ENCODE peak calls at places on chromosomes 6 and 20, in nine cellular contexts. V, Q, R, G, Z, H, K, D and P are unnamed samples.

GRCh38 chr6:148502773-148503135 is 160.1 kb downstream of the SASH1 start:
- DNase-seq in V (no peak), Q (no peak), R (no peak), G (no peak), Z (no peak), H (no peak), K (no peak), D (no peak), P (no peak)

GRCh38 chr6:89357390-89357789 is 4.9 kb upstream of the UBE2J1 start:
- DNase-seq in V (no peak), Q (no peak), R (no peak), G (no peak), Z (no peak), H (no peak), K (no peak), D (no peak), P (no peak)

GRCh38 chr6:169211881-169212280 is 41.8 kb downstream of the THBS2 start:
- DNase-seq in V (no peak), Q (peak; percentile 7), R (no peak), G (no peak), Z (no peak), H (no peak), K (no peak), D (no peak), P (no peak)

GRCh38 chr20:32432277-32432676 is 74.1 kb downstream of the ASXL1 start:
- DNase-seq in V (no peak), Q (no peak), R (no peak), G (no peak), Z (no peak), H (no peak), K (no peak), D (no peak), P (no peak)

GRCh38 chr6:100504786-100505737 is 40.3 kb upstream of the SIM1 start:
- DNase-seq in V (peak; percentile 66), Q (no peak), R (peak; percentile 27), G (no peak), Z (no peak), H (no peak), K (peak; percentile 89), D (peak; percentile 73), P (no peak)

GRCh38 chr6:6747371-6747770 is 158.9 kb downstream of the LY86 start:
- DNase-seq in V (no peak), Q (no peak), R (no peak), G (no peak), Z (no peak), H (no peak), K (no peak), D (no peak), P (no peak)

GRCh38 chr20:34987288-34988175 is 31.9 kb downstream of the MYH7B start:
- DNase-seq in V (no peak), Q (no peak), R (peak; percentile 27), G (no peak), Z (no peak), H (no peak), K (no peak), D (peak; percentile 17), P (no peak)

GRCh38 chr6:12174878-12175277 is 115.3 kb upstream of the EDN1 start:
- DNase-seq in V (no peak), Q (no peak), R (no peak), G (no peak), Z (no peak), H (no peak), K (no peak), D (peak; percentile 45), P (no peak)

GRCh38 chr6:122969999-122970398 is 26.0 kb upstream of the CLVS2 start:
- DNase-seq in V (no peak), Q (no peak), R (no peak), G (no peak), Z (no peak), H (no peak), K (no peak), D (no peak), P (no peak)

GRCh38 chr20:34222208-34222607 is 19.0 kb upstream of the ASIP start:
- DNase-seq in V (peak; percentile 93), Q (no peak), R (no peak), G (no peak), Z (peak; percentile 25), H (no peak), K (peak; percentile 93), D (peak; percentile 96), P (no peak)

GRCh38 chr6:12291785-12292604 is 1.8 kb downstream of the EDN1 start:
- DNase-seq in V (no peak), Q (peak; percentile 52), R (no peak), G (peak; percentile 58), Z (no peak), H (no peak), K (no peak), D (no peak), P (no peak)

GRCh38 chr6:74356385-74356784 is 660.4 kb downstream of the CD109 start:
- DNase-seq in V (no peak), Q (no peak), R (no peak), G (no peak), Z (no peak), H (no peak), K (peak; percentile 17), D (no peak), P (no peak)

GRCh38 chr6:161189891-161190290 is 84.0 kb downstream of the AGPAT4 start:
- DNase-seq in V (no peak), Q (no peak), R (no peak), G (no peak), Z (no peak), H (no peak), K (no peak), D (no peak), P (no peak)

DNA sequence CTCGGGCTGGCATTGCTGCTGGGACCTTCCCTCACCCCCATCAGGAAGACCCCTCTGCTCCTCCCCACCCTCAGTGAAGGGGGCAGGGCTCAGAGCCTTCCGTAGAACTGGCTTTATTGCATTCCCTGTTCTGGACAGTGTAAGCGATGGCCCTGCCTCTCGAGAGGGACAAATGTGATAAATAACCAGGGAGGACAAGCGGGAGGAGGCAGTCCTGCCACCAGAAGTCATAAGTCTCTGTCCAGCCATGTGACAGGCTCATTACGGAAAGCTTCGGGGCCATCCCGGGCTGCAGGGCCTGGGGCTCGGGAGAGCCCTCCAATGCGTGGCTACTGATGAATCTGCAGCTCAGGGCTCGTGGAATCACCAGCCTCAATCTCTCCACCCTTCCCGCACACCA is 58.5 kb upstream of the MDGA1 start:
- DNase-seq in V (no peak), Q (no peak), R (no peak), G (no peak), Z (no peak), H (no peak), K (no peak), D (no peak), P (no peak)
- H3K27me3 ChIP-seq in V (peaks cover 10% of the 10 kb centered on the region), Q (no peaks in the 10 kb centered on the region), R (no peaks in the 10 kb centered on the region), G (peaks cover 6% of the 10 kb centered on the region), Z (no peaks in the 10 kb centered on the region), H (peaks cover 23% of the 10 kb centered on the region), K (no peaks in the 10 kb centered on the region), D (peaks cover 13% of the 10 kb centered on the region), P (peaks cover 4% of the 10 kb centered on the region)

DNA sequence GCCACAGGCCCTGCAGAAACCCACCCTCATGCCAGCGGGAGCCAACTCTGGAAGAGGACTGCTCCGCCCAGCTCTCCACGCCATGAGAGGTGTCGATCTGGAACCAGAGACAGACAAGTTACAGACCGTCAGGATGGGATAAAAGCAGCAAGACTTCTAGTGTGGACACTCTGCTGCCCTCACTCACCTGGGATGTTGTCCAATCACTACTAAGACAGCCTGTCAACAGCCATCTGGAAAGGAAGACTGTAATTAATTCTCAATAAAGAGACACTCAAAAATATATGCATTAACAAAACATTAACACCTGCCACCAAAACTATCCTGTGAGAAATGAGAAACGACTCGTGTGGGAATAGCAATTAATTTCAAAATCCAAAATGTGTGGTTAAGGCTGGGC is 28.3 kb downstream of the SLC2A4RG start:
- DNase-seq in V (no peak), Q (no peak), R (no peak), G (no peak), Z (no peak), H (no peak), K (no peak), D (no peak), P (no peak)
- H3K27me3 ChIP-seq in V (no peaks in the 10 kb centered on the region), Q (no peaks in the 10 kb centered on the region), R (no peaks in the 10 kb centered on the region), G (no peaks in the 10 kb centered on the region), Z (no peaks in the 10 kb centered on the region), H (no peaks in the 10 kb centered on the region), K (no peaks in the 10 kb centered on the region), D (no peaks in the 10 kb centered on the region), P (no peaks in the 10 kb centered on the region)

GRCh38 chr20:59547596-59547995 is 56.7 kb upstream of the PHACTR3 start:
- DNase-seq in V (no peak), Q (no peak), R (no peak), G (no peak), Z (no peak), H (no peak), K (no peak), D (no peak), P (no peak)
- H3K27me3 ChIP-seq in V (no peaks in the 10 kb centered on the region), Q (peaks cover 3% of the 10 kb centered on the region), R (peaks cover 31% of the 10 kb centered on the region), G (peaks cover 15% of the 10 kb centered on the region), Z (no peaks in the 10 kb centered on the region), H (no peaks in the 10 kb centered on the region), K (no peaks in the 10 kb centered on the region), D (no peaks in the 10 kb centered on the region), P (peaks cover 3% of the 10 kb centered on the region)

GRCh38 chr20:15031546-15032351 is 694.3 kb upstream of the FLRT3 start:
- DNase-seq in V (no peak), Q (no peak), R (no peak), G (no peak), Z (no peak), H (no peak), K (no peak), D (no peak), P (no peak)

GRCh38 chr20:15032352-15032622 is 694.9 kb upstream of the FLRT3 start:
- DNase-seq in V (no peak), Q (no peak), R (no peak), G (no peak), Z (no peak), H (no peak), K (no peak), D (no peak), P (no peak)

GRCh38 chr20:15030826-15031225 is 693.4 kb upstream of the FLRT3 start:
- DNase-seq in V (no peak), Q (no peak), R (no peak), G (no peak), Z (no peak), H (no peak), K (no peak), D (no peak), P (no peak)

GRCh38 chr20:15036938-15037337 is 699.5 kb upstream of the FLRT3 start:
- DNase-seq in V (no peak), Q (no peak), R (no peak), G (no peak), Z (no peak), H (peak; percentile 30), K (no peak), D (no peak), P (no peak)

GRCh38 chr20:15033269-15033668 is 695.9 kb upstream of the FLRT3 start:
- DNase-seq in V (no peak), Q (no peak), R (no peak), G (no peak), Z (no peak), H (no peak), K (no peak), D (no peak), P (no peak)
- H3K27me3 ChIP-seq in V (no peaks in the 10 kb centered on the region), Q (no peaks in the 10 kb centered on the region), R (no peaks in the 10 kb centered on the region), G (no peaks in the 10 kb centered on the region), Z (no peaks in the 10 kb centered on the region), H (no peaks in the 10 kb centered on the region), K (no peaks in the 10 kb centered on the region), D (no peaks in the 10 kb centered on the region), P (no peaks in the 10 kb centered on the region)

GRCh38 chr6:39051399-39052122 is 3.0 kb downstream of the GLP1R start:
- DNase-seq in V (no peak), Q (no peak), R (no peak), G (no peak), Z (no peak), H (no peak), K (no peak), D (no peak), P (no peak)
- H3K27me3 ChIP-seq in V (peaks cover 20% of the 10 kb centered on the region), Q (peaks cover 16% of the 10 kb centered on the region), R (peaks cover 40% of the 10 kb centered on the region), G (peaks cover 84% of the 10 kb centered on the region), Z (peaks cover 4% of the 10 kb centered on the region), H (peaks cover 49% of the 10 kb centered on the region), K (peaks cover 26% of the 10 kb centered on the region), D (peaks cover 7% of the 10 kb centered on the region), P (no peaks in the 10 kb centered on the region)